ENCODE peak calls at places on chromosomes 11 and 22, in four cellular contexts. X, W, T and P are unnamed samples. For H3K36me3, the result is how much of the 10 kb centered on the place peaks cover.

GRCh38 chr11:69398529-69399492 is 82.7 kb upstream of the LINC01488 start:
- DNase-seq in X (peak), W (peak), T (no peak), P (no peak)

GRCh38 chr11:35066783-35067476 is 72.0 kb upstream of the CD44 start:
- DNase-seq in X (no peak), W (no peak), T (no peak), P (no peak)

GRCh38 chr11:85874265-85874664 is 19.1 kb downstream of the CCDC83 start:
- DNase-seq in X (peak), W (no peak), T (no peak), P (no peak)

GRCh38 chr11:76347391-76347790 is 33.5 kb downstream of the THAP12 start:
- DNase-seq in X (no peak), W (no peak), T (no peak), P (no peak)

GRCh38 chr22:40418366-40419201 is 48.2 kb downstream of the SGSM3 start:
- DNase-seq in X (peak), W (no peak), T (no peak), P (no peak)

GRCh38 chr11:112506852-112507251 is 246.2 kb upstream of the PLET1 start:
- DNase-seq in X (no peak), W (no peak), T (no peak), P (no peak)

GRCh38 chr11:61279934-61280656 is 15.0 kb downstream of the VWCE start:
- DNase-seq in X (peak), W (peak), T (no peak), P (no peak)

GRCh38 chr11:73201249-73201648 is 16.8 kb upstream of the P2RY2 start:
- DNase-seq in X (peak), W (no peak), T (no peak), P (no peak)

GRCh38 chr11:107844041-107844440 is 14.5 kb downstream of the SLC35F2 start:
- DNase-seq in X (peak), W (peak), T (no peak), P (no peak)

GRCh38 chr22:29816128-29816527 is 21.9 kb downstream of the ASCC2 start:
- DNase-seq in X (no peak), W (no peak), T (no peak), P (peak)

GRCh38 chr22:29813563-29813962 is 24.5 kb downstream of the ASCC2 start:
- DNase-seq in X (no peak), W (peak), T (no peak), P (no peak)

GRCh38 chr22:29815580-29815979 is 22.5 kb downstream of the ASCC2 start:
- DNase-seq in X (no peak), W (no peak), T (no peak), P (no peak)

GRCh38 chr22:29813126-29813525 is 24.9 kb downstream of the ASCC2 start:
- DNase-seq in X (no peak), W (no peak), T (no peak), P (no peak)

DNA sequence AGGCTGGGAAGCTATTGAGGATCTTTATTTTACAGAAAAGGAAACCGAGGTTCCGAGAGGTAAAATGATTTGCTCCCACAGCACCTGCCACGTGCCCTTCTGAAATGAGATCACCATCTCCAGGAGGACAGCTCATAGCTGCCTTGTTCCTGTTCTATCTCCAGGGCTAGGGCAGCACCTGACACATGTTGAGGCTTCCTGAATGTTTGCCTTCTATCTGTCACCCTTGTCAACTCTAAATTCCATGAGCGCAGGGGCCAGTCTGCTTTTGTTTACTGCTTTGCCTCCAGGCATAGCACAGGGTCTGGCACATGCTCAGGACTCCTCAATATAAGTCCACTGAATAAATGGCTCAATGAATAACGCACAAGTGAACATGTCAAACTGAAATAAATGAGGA is 24.1 kb downstream of the ASCC2 start:
- DNase-seq in X (no peak), W (no peak), T (no peak), P (no peak)
- H3K36me3 ChIP-seq in X (half or more), W (under half), T (under half), P (under half)

GRCh38 chr22:41898645-41899044 is 16.2 kb downstream of the SHISA8 start:
- DNase-seq in X (no peak), W (no peak), T (no peak), P (no peak)

GRCh38 chr22:41891407-41891806 is 23.5 kb downstream of the SHISA8 start:
- DNase-seq in X (no peak), W (no peak), T (no peak), P (no peak)

GRCh38 chr22:41893591-41894375 is 21.1 kb downstream of the SHISA8 start:
- DNase-seq in X (no peak), W (no peak), T (no peak), P (no peak)

GRCh38 chr22:41888638-41889200 is 26.2 kb downstream of the SHISA8 start:
- DNase-seq in X (peak), W (no peak), T (no peak), P (no peak)

DNA sequence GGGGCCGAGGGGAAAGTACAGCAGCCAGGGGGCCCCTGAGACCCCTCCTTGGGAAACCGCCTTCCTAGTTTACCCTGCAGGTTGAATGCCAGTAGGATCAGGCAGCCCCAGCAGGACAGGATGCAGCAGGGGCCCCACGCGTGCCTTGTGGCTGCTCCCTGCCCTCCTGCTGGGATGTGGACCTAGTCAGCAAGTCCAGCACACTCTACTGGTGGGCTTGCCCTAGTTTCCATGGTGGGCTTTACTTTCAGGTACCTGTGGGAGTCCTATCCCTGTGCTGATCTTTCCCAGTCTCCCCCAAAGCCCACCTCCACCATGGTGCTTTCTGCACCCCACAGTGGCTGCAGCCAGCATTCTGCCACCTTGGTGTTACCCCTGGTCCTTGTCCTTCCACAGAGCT is 22.2 kb downstream of the SHISA8 start:
- DNase-seq in X (no peak), W (no peak), T (no peak), P (no peak)
- H3K36me3 ChIP-seq in X (under half), W (under half), T (under half), P (under half)

GRCh38 chr11:130144129-130144528 is 15.5 kb upstream of the ST14 start:
- DNase-seq in X (no peak), W (no peak), T (no peak), P (no peak)
- H3K36me3 ChIP-seq in X (under half), W (under half), T (under half), P (under half)

GRCh38 chr22:37961062-37961461 is 7.6 kb downstream of the POLR2F start:
- DNase-seq in X (no peak), W (no peak), T (no peak), P (no peak)
- H3K36me3 ChIP-seq in X (under half), W (under half), T (under half), P (under half)

GRCh38 chr11:67283490-67283963 is 5.6 kb upstream of the ANKRD13D start:
- DNase-seq in X (no peak), W (no peak), T (no peak), P (no peak)
- H3K36me3 ChIP-seq in X (half or more), W (under half), T (half or more), P (half or more)

GRCh38 chr11:77874206-77874605 is 53.3 kb downstream of the AAMDC start:
- DNase-seq in X (peak), W (no peak), T (no peak), P (no peak)
- H3K36me3 ChIP-seq in X (under half), W (under half), T (under half), P (under half)

GRCh38 chr11:65295571-65296338 is 18.9 kb upstream of the CDC42EP2 start:
- DNase-seq in X (no peak), W (no peak), T (no peak), P (no peak)
- H3K36me3 ChIP-seq in X (under half), W (under half), T (under half), P (under half)